ENCODE peak calls at places on chromosomes 16 and 17, in four cellular contexts. E is PC-3; W is left ventricle myocardium inferior; G is effector memory CD4-positive, alpha-beta T cell. U is an unnamed sample.
A peak's percentile ranks its signal among the peaks of the same experiment; 100 is the strongest.

GRCh38 chr17:13046361-13046760 is 28.5 kb upstream of the ELAC2 start:
- DNase-seq in W (no peak), E (no peak), G (no peak), U (no peak)

GRCh38 chr16:31507617-31507928 is 618 bp downstream of the RUSF1 start:
- DNase-seq in W (no peak), G (no peak), E (no peak), U (no peak)

GRCh38 chr16:85641776-85642176 is 28.7 kb downstream of the GSE1 start:
- DNase-seq in G (no peak), W (peak; percentile 52), E (no peak), U (peak; percentile 91)

GRCh38 chr17:27489045-27489715 is 32.9 kb downstream of the KSR1 start:
- DNase-seq in E (peak; percentile 27), W (peak; percentile 84), G (no peak), U (peak; percentile 74)

GRCh38 chr16:19688396-19689024 is 29.5 kb downstream of the KNOP1 start:
- DNase-seq in W (no peak), E (no peak), G (no peak), U (no peak)

GRCh38 chr17:4786111-4786491 is at the start of gene VMO1:
- DNase-seq in E (peak; percentile 32), G (no peak), W (no peak), U (no peak)

GRCh38 chr17:15404116-15404730 is 62.8 kb upstream of the TEKT3 start:
- DNase-seq in E (no peak), G (no peak), W (no peak), U (peak; percentile 20)

GRCh38 chr17:15301845-15302244 is 36.7 kb upstream of the PMP22 start:
- DNase-seq in W (no peak), G (no peak), E (no peak), U (no peak)

GRCh38 chr17:32519769-32520701 is 33.2 kb downstream of the CDK5R1 start:
- DNase-seq in E (no peak), G (peak; percentile 30), W (no peak), U (no peak)

GRCh38 chr16:12132850-12133249 is 156.3 kb downstream of the SNX29 start:
- DNase-seq in W (no peak), E (no peak), G (no peak), U (no peak)

GRCh38 chr17:16463341-16464000 is 28.5 kb downstream of the LRRC75A start:
- DNase-seq in W (peak; percentile 63), E (peak; percentile 28), G (no peak), U (no peak)

GRCh38 chr17:4017377-4017776 is 53.1 kb upstream of the ATP2A3 start:
- DNase-seq in E (no peak), W (no peak), G (no peak), U (no peak)

GRCh38 chr17:7857724-7858486 is at the start of gene CYB5D1:
- DNase-seq in G (peak; percentile 87), E (peak; percentile 90), W (peak; percentile 90), U (peak; percentile 92)

DNA sequence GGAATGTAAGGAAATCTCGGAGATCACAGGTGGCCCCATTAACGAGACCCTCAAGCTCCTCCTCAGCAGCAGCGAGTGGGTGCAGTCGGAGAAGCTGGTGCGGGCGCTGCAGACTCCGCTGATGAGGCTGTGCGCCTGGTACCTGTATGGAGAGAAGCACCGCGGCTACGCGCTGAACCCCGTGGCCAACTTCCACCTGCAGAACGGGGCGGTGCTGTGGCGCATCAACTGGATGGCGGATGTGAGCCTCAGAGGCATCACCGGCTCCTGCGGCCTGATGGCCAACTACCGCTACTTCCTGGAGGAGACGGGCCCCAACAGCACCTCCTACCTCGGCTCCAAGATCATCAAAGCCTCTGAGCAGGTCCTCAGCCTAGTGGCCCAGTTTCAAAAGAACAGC is 16.2 kb downstream of the MLYCD start:
- DNase-seq in G (no peak), W (no peak), E (no peak), U (no peak)
- H3K36me3 ChIP-seq in G (peaks cover 65% of the 10 kb centered on the region), W (peaks cover 88% of the 10 kb centered on the region), E (no peaks in the 10 kb centered on the region), U (no peaks in the 10 kb centered on the region)

DNA sequence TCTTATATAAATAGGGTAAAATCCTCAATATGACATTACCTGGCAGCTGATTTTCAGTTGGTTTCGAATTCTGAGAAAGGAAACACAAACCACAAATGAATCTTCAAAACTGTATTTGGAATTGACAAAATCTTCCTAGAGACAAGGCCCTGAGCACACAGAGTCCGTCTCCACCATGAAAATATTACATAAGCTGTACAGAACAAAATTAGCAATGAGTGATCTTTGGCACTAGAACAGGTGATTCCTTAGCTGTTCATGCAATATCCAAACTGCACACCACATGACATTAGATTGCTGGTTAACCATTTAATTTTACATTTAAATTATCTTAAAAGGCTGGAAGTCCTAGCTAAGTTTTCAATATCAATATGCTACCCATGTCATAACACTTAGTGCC is 31.7 kb downstream of the GJC1 start:
- DNase-seq in G (no peak), E (no peak), W (no peak), U (no peak)
- H3K4me3 ChIP-seq in G (no peak overlapping the region), E (no peak overlapping the region), W (peak overlapping the region; percentile 43), U (no peak overlapping the region)

GRCh38 chr16:30065943-30066881 is 652 bp downstream of the ALDOA start:
- DNase-seq in W (no peak), E (no peak), G (no peak), U (peak; percentile 74)

GRCh38 chr16:30067584-30067916 is 2.0 kb downstream of the ALDOA start:
- DNase-seq in W (no peak), E (no peak), G (no peak), U (no peak)

GRCh38 chr16:30068333-30068732 is 2.8 kb downstream of the ALDOA start:
- DNase-seq in E (no peak), W (no peak), G (no peak), U (no peak)

GRCh38 chr16:30065112-30065942 is at the start of gene ALDOA:
- DNase-seq in W (peak; percentile 99), E (peak; percentile 95), G (peak; percentile 89), U (peak; percentile 99)

DNA sequence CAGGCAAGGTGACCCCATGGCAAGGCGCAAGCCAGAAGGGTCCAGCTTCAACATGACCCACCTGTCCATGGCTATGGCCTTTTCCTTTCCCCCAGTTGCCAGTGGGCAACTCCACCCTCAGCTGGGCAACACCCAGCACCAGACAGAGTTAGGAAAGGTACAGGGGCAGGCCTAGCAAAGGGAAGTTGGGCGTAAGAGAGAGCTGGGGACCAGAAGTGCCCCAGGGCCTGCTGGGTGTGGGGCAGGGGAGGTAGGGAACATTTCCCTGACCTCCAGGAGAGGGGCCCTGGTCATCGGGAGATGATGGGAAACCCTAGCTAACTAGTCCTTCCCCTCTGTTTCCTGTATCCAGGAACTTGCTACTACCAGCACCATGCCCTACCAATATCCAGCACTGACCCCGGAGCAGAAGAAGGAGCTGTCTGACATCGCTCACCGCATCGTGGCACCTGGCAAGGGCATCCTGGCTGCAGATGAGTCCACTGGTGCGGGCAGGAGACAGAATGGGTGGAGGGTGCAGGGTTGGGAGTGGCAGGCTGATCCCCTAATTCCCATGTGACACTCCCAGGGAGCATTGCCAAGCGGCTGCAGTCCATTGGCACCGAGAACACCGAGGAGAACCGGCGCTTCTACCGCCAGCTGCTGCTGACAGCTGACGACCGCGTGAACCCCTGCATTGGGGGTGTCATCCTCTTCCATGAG is 1.5 kb downstream of the ALDOA start:
- DNase-seq in G (no peak), W (peak; percentile 55), E (no peak), U (no peak)
- H3K36me3 ChIP-seq in G (peaks cover 46% of the 10 kb centered on the region), W (peaks cover 54% of the 10 kb centered on the region), E (peaks cover 55% of the 10 kb centered on the region), U (peaks cover 75% of the 10 kb centered on the region)

DNA sequence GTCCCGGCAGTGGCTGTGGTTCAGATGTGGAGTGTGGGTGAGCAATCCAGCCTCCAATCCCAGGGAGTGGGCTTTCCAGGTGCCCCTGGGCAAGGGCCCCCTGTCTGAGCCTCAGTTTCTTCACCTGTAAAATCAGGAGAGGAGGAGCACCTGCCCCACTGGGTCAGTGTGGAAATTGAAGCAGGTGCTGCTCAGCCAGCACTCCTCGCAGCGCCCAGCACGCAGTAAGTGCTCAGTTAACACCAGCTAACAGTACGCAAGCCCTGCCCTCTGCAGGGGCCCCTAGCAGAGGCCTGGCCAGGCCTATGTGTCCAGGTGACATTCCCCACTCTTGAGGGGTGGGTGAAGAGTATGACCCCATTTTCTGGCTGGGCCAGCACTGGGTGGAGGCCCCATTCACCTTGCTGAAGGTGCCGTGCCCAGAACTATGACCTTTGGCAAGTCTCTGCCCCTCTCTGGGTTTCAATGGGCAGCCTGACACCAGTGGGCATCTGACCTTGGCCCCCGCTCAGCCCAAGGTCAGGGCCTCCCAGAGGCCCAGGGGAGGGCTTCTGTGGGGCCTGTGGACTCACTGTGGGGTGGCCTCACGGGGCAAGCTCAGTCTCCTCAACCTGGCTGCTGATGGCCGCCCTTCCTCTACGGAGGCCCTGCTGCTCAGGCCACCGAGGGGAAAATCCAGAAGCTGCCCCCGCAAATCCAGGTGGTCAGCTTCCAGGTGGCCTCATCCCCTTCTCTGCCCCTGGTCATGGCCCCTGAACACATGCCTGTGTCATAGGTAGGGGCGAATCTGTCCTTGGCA is 2.5 kb downstream of the MTSS2 start:
- DNase-seq in E (no peak), W (no peak), G (no peak), U (no peak)
- H3K4me3 ChIP-seq in E (no peak overlapping the region), W (peak overlapping the region; percentile 87), G (no peak overlapping the region), U (peak overlapping the region; percentile 68)

DNA sequence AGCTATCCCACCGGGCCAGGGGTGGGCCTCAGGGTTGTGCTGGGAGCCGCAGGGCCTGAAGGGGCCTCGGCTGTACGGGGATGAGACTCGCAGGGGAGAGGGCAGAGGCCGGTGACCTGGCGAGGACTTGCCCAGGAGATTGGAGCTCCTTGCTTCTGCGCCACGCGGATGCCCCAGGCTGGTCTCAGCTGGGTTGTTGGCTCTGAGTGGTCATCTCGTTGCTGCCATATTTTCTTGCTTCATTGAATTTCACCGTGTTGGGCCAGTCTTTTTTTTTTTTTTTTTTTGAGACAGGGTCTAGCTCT is 93.1 kb upstream of the ZNF750 start:
- DNase-seq in W (peak; percentile 5), G (no peak), E (no peak), U (no peak)
- H3K36me3 ChIP-seq in W (peaks cover 95% of the 10 kb centered on the region), G (peaks cover 73% of the 10 kb centered on the region), E (peaks cover 6% of the 10 kb centered on the region), U (peaks cover 20% of the 10 kb centered on the region)

GRCh38 chr17:66443601-66444000 is 141.2 kb downstream of the PRKCA start:
- DNase-seq in W (no peak), E (no peak), G (no peak), U (no peak)
- H3K4me3 ChIP-seq in W (no peak overlapping the region), E (no peak overlapping the region), G (no peak overlapping the region), U (no peak overlapping the region)

GRCh38 chr17:38809828-38810227 is 10.5 kb upstream of the PIP4K2B start:
- DNase-seq in W (no peak), G (no peak), E (no peak), U (no peak)
- H3K36me3 ChIP-seq in W (peaks cover 100% of the 10 kb centered on the region), G (peaks cover 68% of the 10 kb centered on the region), E (peaks cover 28% of the 10 kb centered on the region), U (peaks cover 76% of the 10 kb centered on the region)

GRCh38 chr16:3431779-3432219 is 11.5 kb downstream of the ZNF597 start:
- DNase-seq in G (peak; percentile 3), E (no peak), W (peak; percentile 45), U (peak; percentile 26)
- H3K4me3 ChIP-seq in G (no peak overlapping the region), E (no peak overlapping the region), W (peak overlapping the region; percentile 49), U (no peak overlapping the region)

U was measured in MG63.